ENCODE peak calls at places on chromosome 14, in eight cellular contexts. J is GM23338, I is left lung, O is fibroblast of pulmonary artery, S is fibroblast of mammary gland, D is IMR-90, E is upper lobe of right lung, B is pancreas. U is an unnamed sample.

GRCh38 chr14:71574976-71575375 is 357.3 kb upstream of the RGS6 start:
- DNase-seq in J (peak), I (no peak), O (peak), S (peak), D (peak), E (no peak), B (no peak), U (peak)

GRCh38 chr14:36910578-36910977 is 248.9 kb downstream of the PAX9 start:
- DNase-seq in J (no peak), I (no peak), O (no peak), S (no peak), D (no peak), E (no peak), B (no peak), U (no peak)

GRCh38 chr14:70642313-70643235 is 858 bp downstream of the TTC9 start:
- DNase-seq in J (peak), I (peak), O (no peak), S (no peak), D (no peak), E (peak), B (peak), U (no peak)

GRCh38 chr14:67411820-67412421 is at the start of gene PLEK2:
- DNase-seq in J (peak), I (peak), O (peak), S (peak), D (no peak), E (peak), B (peak), U (peak)

GRCh38 chr14:61700104-61700886 is 5.0 kb downstream of the HIF1A start:
- DNase-seq in J (no peak), I (no peak), O (peak), S (no peak), D (no peak), E (no peak), B (no peak), U (peak)

GRCh38 chr14:78123650-78124253 is 46.4 kb upstream of the NRXN3 start:
- DNase-seq in J (no peak), I (no peak), O (no peak), S (no peak), D (no peak), E (no peak), B (no peak), U (no peak)

GRCh38 chr14:33505963-33506329 is 444.9 kb downstream of the EGLN3 start:
- DNase-seq in J (no peak), I (no peak), O (no peak), S (no peak), D (no peak), E (no peak), B (no peak), U (no peak)

GRCh38 chr14:76917158-76917596 is 91.0 kb downstream of the LRRC74A start:
- DNase-seq in J (peak), I (no peak), O (peak), S (peak), D (peak), E (no peak), B (no peak), U (peak)

GRCh38 chr14:105484069-105484996 is 2.4 kb upstream of the CRIP1 start:
- DNase-seq in J (no peak), I (no peak), O (peak), S (no peak), D (no peak), E (no peak), B (no peak), U (no peak)

DNA sequence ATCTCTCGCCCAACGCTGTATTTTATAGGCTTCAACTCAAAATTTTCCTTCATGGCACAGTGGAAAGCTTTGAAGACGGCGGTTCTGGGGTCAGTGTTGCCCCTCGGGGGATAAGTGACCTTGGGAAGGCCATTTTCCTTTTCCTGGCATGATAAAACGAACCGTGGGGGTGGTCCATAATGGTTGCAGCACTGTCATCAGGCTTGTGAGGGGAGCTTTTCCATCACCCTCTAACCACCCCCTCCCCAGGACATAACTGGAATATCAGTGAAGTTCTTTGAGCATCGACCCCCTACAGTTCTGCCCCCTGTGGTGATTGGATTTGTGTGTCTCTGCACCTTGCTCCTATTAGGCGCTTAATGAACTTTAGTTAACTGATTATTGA is 16.0 kb downstream of the FOS start:
- DNase-seq in J (peak), I (no peak), O (no peak), S (no peak), D (no peak), E (no peak), B (no peak), U (no peak)
- TF ChIP-seq CTCF in J (no peak), I (no peak), O (peak), S (peak), D (peak), E (peak), B (no peak), U (no peak)

DNA sequence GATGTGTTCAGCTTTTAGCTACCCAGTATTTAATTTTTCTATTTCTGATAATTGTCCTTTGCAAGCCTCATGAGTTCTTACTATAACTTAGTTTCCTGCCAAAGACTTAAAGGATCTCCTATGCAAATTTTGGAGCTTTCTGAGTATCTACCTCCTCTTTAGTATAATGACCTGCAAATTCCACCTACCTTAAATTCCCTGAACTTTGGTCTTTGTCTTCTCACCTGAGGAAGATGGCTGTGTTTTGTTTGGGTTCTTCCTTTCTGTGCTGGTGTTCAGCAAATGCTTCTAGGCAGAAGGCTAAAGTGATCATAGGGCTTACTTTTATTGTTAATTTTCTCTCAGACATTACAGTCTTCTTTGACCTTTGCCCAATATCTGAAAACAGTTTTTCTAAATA is 142.8 kb downstream of the FUT8 start:
- DNase-seq in J (peak), I (no peak), O (no peak), S (no peak), D (no peak), E (no peak), B (no peak), U (no peak)
- H3K4me3 ChIP-seq in J (no peak), I (no peak), O (no peak), S (no peak), D (no peak), E (no peak), B (no peak), U (no peak)

GRCh38 chr14:35384386-35385041 is 20.0 kb downstream of the NFKBIA start:
- DNase-seq in J (no peak), I (no peak), O (peak), S (peak), D (peak), E (no peak), B (no peak), U (peak)
- TF ChIP-seq CTCF in J (no peak), I (no peak), O (peak), S (peak), D (peak), E (peak), B (no peak), U (peak)

DNA sequence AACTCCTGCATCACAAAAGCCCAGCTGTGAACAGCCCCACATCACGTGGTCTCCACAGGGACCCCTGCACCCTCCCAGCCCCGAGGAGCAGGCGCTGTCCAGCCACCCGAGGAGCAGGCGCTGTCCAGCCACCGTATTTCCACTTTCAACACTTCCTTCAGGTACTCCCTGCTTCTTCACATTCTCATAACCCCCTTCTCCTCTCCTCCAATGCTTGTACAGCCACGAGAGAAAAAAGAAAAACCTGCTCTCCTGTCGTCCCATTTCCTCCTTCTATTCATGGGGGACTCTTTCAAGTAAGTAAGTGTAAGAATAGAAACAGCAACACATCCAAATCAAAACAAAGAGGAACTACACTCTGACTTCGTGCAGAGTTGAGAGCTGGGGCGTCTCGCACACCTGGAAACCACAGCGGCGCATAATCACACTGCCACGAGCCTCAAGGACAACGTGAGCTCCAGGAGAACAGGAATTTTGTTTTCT is 11.9 kb downstream of the CDC42BPB start:
- DNase-seq in J (no peak), I (no peak), O (no peak), S (no peak), D (no peak), E (no peak), B (no peak), U (peak)
- H3K4me3 ChIP-seq in J (no peak), I (no peak), O (no peak), S (no peak), D (no peak), E (no peak), B (peak), U (no peak)

DNA sequence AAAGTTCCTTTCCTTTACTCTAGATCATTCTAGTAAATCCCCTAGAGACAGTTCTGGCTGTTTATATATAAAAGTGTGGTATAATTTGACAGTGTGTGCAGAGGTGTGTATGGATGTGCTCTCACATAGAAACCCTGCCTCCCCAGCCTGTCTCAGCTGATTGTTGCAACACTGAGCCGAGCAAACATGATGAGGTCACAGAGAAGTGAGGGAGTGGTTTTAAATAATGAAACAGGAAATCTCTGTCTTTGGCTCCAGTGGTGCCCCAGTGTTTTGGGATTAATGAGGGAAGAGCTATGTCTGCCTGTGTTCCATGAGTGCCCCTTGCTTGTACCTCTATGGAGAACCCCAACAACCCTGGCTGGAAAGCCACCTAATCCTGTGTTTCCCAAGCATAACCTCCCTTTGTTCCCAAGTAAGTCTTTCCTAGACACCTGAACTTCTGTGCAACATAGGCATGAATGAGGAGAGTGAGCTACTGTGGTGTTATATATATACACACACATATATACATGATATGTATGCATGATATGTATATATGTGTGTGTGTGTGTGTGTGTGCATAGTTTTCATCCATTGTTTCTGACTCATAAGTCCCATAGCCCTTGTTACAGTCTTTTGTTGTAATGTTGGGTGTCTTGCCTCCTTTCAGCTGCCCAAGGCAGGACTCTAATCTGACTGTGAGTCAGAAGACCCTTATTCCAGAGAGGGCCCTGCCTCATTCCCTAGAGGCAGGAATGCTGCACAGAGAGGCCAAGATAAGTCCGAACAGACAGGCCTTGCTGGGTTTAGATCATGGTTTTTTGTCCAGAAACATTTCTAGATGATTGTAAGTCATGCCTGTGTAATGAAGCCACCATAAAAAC is 18.0 kb downstream of the TRAF3 start:
- DNase-seq in J (no peak), I (no peak), O (peak), S (peak), D (peak), E (no peak), B (no peak), U (peak)
- TF ChIP-seq CTCF in J (no peak), I (no peak), O (peak), S (peak), D (peak), E (no peak), B (no peak), U (peak)

DNA sequence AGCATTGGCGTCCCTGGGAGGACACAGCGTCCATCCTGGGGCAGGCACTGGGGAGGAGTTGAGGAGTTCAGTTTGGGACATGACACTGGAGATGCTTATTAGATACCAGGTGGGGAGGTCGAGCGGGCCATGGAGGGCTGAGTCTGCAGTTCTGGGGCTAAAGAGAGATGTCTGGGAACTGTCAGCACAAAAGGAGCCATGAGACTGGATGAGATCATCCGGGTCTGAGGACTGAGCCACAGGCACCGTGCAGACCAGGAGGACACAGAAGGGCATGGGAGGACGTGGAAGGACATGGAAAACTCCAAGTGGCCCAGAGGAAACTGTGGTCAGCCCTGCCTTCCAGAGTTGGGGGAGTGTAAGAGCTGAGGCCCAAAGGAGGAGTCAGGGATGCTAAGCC is 92.6 kb downstream of the LGMN start:
- DNase-seq in J (no peak), I (no peak), O (no peak), S (peak), D (no peak), E (no peak), B (no peak), U (no peak)
- H3K4me3 ChIP-seq in J (no peak), I (no peak), O (no peak), S (no peak), D (no peak), E (peak), B (no peak), U (no peak)